ENCODE peak calls at places on chromosomes 6 and 20, in four cellular contexts. F, U, G and Z are unnamed samples.

GRCh38 chr20:433300-433975 is 25.3 kb downstream of the RBCK1 start:
- DNase-seq in G (no peak), U (no peak), F (peak), Z (no peak)

GRCh38 chr6:14335071-14335470 is 217.5 kb downstream of the CD83 start:
- DNase-seq in F (no peak), G (no peak), U (no peak), Z (no peak)

GRCh38 chr6:128882560-128882959 is 378 bp upstream of the LAMA2 start:
- DNase-seq in F (no peak), G (peak), U (no peak), Z (no peak)

GRCh38 chr6:125211352-125211751 is 57.8 kb downstream of the TPD52L1 start:
- DNase-seq in F (no peak), G (no peak), U (no peak), Z (no peak)

GRCh38 chr6:121724576-121724975 is 289.1 kb downstream of the GJA1 start:
- DNase-seq in G (no peak), F (no peak), U (no peak), Z (no peak)

GRCh38 chr20:58577139-58577806 is 62.1 kb upstream of the APCDD1L start:
- DNase-seq in G (no peak), U (no peak), F (no peak), Z (no peak)

GRCh38 chr6:33170176-33171095 is 21.8 kb downstream of the COL11A2 start:
- DNase-seq in U (no peak), G (no peak), F (peak), Z (no peak)

GRCh38 chr20:3777726-3778629 is 3.3 kb downstream of the SPEF1 start:
- DNase-seq in F (no peak), U (peak), G (no peak), Z (no peak)

GRCh38 chr6:95083506-95083905 is 493.8 kb upstream of the MANEA start:
- DNase-seq in U (no peak), G (no peak), F (no peak), Z (no peak)

GRCh38 chr6:51753635-51754034 is 333.8 kb downstream of the PKHD1 start:
- DNase-seq in F (no peak), U (peak), G (peak), Z (peak)

GRCh38 chr20:41165001-41165882 is 27.9 kb downstream of the PLCG1 start:
- DNase-seq in U (no peak), G (no peak), F (no peak), Z (no peak)

GRCh38 chr6:34644716-34645115 is 51.9 kb downstream of the ILRUN start:
- DNase-seq in F (no peak), G (no peak), U (no peak), Z (no peak)

GRCh38 chr20:54140927-54141566 is 32.7 kb downstream of the CYP24A1 start:
- DNase-seq in G (no peak), U (no peak), F (no peak), Z (no peak)

GRCh38 chr20:15475483-15475882 is 1097.8 kb downstream of the KIF16B start:
- DNase-seq in G (no peak), F (peak), U (no peak), Z (no peak)

GRCh38 chr20:57713505-57713903 is 3.7 kb upstream of the PMEPA1 start:
- DNase-seq in U (no peak), G (no peak), F (no peak), Z (no peak)

GRCh38 chr6:3438190-3439167 is 18.4 kb downstream of the SLC22A23 start:
- DNase-seq in F (no peak), G (peak), U (no peak), Z (no peak)

GRCh38 chr20:47778398-47779354 is 6.6 kb downstream of the SULF2 start:
- DNase-seq in G (no peak), U (no peak), F (no peak), Z (no peak)

GRCh38 chr6:93210908-93211307 is 208.5 kb downstream of the EPHA7 start:
- DNase-seq in U (no peak), G (no peak), F (no peak), Z (no peak)

GRCh38 chr6:44226368-44227137 is 3.2 kb downstream of the SLC29A1 start:
- DNase-seq in F (no peak), G (no peak), U (no peak), Z (no peak)

GRCh38 chr20:32482251-32483220 is 102.6 kb downstream of the NOL4L start:
- DNase-seq in G (peak), F (no peak), U (peak), Z (no peak)

GRCh38 chr20:56788041-56788670 is 159.1 kb downstream of the TFAP2C start:
- DNase-seq in G (no peak), U (no peak), F (no peak), Z (no peak)

GRCh38 chr6:32945106-32945761 is 4.4 kb upstream of the HLA-DMB start:
- DNase-seq in F (peak), U (no peak), G (no peak), Z (no peak)

GRCh38 chr6:144895890-144896289 is 610.8 kb downstream of the UTRN start:
- DNase-seq in G (no peak), F (no peak), U (no peak), Z (peak)

GRCh38 chr6:31907158-31907813 is 5.4 kb upstream of the ZBTB12 start:
- DNase-seq in F (no peak), U (no peak), G (no peak), Z (no peak)

GRCh38 chr6:56913276-56914138 is 41.4 kb upstream of the BEND6 start:
- DNase-seq in U (no peak), F (no peak), G (no peak), Z (no peak)

GRCh38 chr6:29552512-29553051 is 7.0 kb downstream of the UBD start:
- DNase-seq in G (peak), F (peak), U (peak), Z (no peak)

GRCh38 chr20:16574656-16575355 is 1.6 kb upstream of the KIF16B start:
- DNase-seq in U (peak), F (peak), G (peak), Z (no peak)

GRCh38 chr20:40753472-40753871 is 64.4 kb upstream of the MAFB start:
- DNase-seq in F (no peak), U (no peak), G (no peak), Z (no peak)

GRCh38 chr20:36472656-36473071 is 68.7 kb upstream of the MYL9 start:
- DNase-seq in F (no peak), U (peak), G (no peak), Z (no peak)

GRCh38 chr6:163151212-163151611 is 263.3 kb upstream of the QKI start:
- DNase-seq in F (no peak), G (no peak), U (no peak), Z (peak)

GRCh38 chr20:9460518-9460917 is 53.9 kb upstream of the LAMP5 start:
- DNase-seq in F (no peak), G (no peak), U (no peak), Z (no peak)

GRCh38 chr20:57507477-57507876 is 17.5 kb downstream of the CTCFL start:
- DNase-seq in G (no peak), U (no peak), F (no peak), Z (no peak)

DNA sequence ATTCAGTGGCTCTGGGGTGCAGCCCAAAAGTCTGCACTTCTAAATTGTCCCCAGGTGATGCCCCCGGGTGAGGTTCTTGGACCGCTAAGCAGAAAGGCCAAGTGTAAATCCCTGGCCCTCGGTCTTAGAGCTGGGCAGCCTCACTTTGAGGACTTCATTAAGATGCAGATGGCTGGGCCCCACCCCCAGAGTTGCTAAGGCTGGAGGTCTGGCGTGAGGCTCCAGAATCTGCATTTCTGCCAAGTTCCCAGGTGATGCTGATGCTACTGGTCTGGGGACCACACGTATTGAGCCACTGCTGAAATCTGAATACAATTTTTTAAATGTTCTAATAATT is 735 bp upstream of the SLC23A2 start:
- DNase-seq in U (no peak), G (no peak), F (no peak), Z (peak)
- TF ChIP-seq SUZ12 in U (no peak), G (no peak), F (no peak), Z (no peak)

GRCh38 chr6:140076078-140076477 is 701.6 kb upstream of the CITED2 start:
- DNase-seq in U (no peak), G (no peak), F (no peak), Z (no peak)

GRCh38 chr6:140073456-140073855 is 699.0 kb upstream of the CITED2 start:
- DNase-seq in U (no peak), G (no peak), F (no peak), Z (no peak)

GRCh38 chr6:140069576-140069975 is 695.1 kb upstream of the CITED2 start:
- DNase-seq in U (no peak), F (no peak), G (no peak), Z (no peak)

GRCh38 chr6:140071115-140071514 is 696.7 kb upstream of the CITED2 start:
- DNase-seq in G (no peak), F (no peak), U (no peak), Z (no peak)

DNA sequence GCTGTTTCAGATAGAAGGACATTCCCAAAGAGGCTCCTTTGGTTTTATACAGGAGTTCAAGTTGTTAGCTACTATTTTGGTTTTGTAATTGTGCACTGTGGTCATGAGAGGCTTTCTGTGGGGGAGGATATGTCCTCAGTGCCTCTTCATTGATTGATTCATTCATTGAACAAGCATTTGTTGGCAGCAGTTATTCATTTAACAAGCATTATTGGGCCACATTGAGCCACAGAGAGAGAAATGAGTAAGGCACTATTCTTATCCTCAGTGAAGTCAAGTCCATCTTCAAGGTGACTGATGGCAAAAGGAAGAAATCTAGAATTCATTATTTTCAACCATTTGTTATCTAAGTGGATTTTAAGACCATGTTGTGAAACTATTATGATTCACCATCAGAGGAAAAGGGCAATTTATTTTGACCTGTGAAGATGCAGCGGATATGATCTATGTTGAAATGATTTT is 697.2 kb upstream of the CITED2 start:
- DNase-seq in G (no peak), F (peak), U (no peak), Z (no peak)
- TF ChIP-seq SUZ12 in G (no peak), F (no peak), U (no peak), Z (no peak)

DNA sequence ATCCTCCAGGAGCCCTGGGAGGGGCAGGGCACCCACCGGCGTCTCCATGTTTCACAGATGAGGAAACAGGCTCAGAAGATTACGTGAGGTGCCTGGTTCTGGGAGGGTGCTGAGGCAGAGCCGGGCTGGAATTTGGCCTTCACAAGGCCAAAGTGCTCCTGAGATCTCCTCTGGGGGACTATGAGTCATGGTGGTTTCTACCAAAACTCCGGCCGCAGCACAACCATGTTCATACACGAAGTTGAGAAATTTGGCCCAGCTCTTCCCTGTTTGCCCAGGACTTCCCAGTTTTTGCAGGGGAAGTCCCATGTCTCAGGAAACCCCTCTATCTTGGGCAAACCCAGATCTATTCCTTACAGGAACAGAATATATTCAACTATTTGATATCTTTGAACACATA is 172.9 kb upstream of the CDYL start:
- DNase-seq in F (no peak), U (no peak), G (no peak), Z (no peak)
- TF ChIP-seq SUZ12 in F (no peak), U (no peak), G (no peak), Z (no peak)

DNA sequence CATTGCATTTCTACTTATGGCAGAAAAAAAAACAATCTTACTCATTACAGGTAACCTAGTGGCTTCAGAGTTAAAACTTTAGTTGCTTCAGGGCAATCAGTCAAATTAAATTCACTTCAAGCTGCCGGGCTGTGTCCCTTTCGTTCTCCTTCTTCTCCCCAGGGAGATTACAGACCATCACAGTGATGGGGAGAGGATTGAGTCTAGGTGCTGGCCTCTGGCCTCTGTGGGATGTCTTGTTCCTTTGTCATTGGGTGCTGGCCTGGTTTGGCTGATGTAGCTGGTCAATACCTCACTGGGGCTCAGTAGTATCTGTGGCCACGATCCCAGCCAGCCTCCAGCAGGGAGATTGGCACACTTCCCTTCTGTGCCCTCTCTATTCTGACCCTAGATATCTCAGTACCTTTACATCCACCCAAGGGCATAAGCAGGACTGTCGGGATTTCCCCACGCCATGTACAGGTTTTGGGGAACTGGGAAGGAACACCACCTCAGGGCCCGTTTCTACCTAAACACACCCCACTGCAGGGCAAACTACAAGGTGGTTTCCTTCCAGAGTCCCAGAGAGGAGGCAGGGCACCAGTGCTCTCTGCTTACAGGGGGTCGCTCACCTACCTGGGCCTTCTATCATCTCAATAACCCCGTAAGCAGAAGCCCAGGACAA is 15.4 kb downstream of the FYN start:
- DNase-seq in U (no peak), G (no peak), F (no peak), Z (no peak)
- TF ChIP-seq SUZ12 in U (no peak), G (no peak), F (no peak), Z (no peak)

GRCh38 chr20:63461364-63461763 is 11.1 kb downstream of the KCNQ2 start:
- DNase-seq in U (peak), F (no peak), G (peak), Z (no peak)
- TF ChIP-seq SUZ12 in U (no peak), F (no peak), G (no peak), Z (no peak)

DNA sequence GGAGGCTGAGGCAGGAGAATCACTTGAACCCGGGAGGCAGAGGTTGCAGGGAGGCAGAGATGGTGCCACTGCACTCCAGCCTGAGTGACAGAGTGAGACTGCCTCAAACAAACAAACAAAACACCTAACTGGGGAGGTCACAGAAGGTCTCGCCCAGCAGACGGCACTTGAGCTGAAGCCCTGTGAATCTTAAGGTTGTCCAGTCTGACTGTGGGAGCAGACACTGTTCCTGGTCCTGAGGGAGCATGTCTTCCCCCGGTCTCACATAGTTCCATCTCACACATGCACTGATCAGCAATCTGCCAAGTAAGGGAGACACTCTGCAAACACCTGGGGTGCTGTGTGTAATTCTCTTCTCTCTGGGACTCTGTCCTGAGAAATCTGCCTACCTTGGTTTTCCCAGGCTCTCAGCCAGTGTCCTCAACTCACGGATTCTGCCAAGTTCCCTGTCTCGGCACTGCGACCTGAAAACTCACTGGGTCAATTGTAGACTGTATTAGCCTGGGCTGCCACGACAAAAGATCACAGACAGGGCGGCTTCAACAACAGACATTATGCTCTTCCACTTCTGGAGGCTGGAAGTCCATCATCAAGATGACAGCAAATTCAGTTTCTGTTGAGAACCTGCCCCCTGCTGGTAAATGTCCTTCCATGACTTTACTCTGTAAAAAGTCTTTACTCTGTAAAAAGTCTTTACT is 94.3 kb downstream of the JPH2 start:
- DNase-seq in U (no peak), G (no peak), F (no peak), Z (peak)
- TF ChIP-seq SUZ12 in U (no peak), G (no peak), F (no peak), Z (no peak)